ENCODE peak calls at places on chromosomes 7 and 10, in ten cellular contexts. I, N, J, Q, T, R, M, X, O and D are unnamed samples.

GRCh38 chr10:102644066-102644645 is at the start of gene TRIM8:
- DNase-seq in O (peak), I (no peak), T (no peak), M (peak), Q (no peak), R (peak), N (no peak), X (peak), J (peak), D (no peak)

GRCh38 chr7:72316148-72316547 is 96.0 kb downstream of the CALN1 start:
- DNase-seq in R (no peak), N (no peak), I (no peak), O (no peak), M (no peak), Q (no peak), X (no peak), T (no peak), J (no peak), D (no peak)

GRCh38 chr7:134505856-134506255 is 21.5 kb upstream of the AKR1B10 start:
- DNase-seq in X (no peak), M (no peak), O (no peak), I (no peak), Q (no peak), J (no peak), R (no peak), N (no peak), T (no peak), D (no peak)

GRCh38 chr10:52466464-52466863 is 152.4 kb downstream of the DKK1 start:
- DNase-seq in M (no peak), R (no peak), Q (no peak), N (no peak), J (no peak), T (no peak), X (no peak), O (no peak), I (no peak), D (no peak)

GRCh38 chr7:5827755-5828154 is 46.3 kb upstream of the RNF216 start:
- DNase-seq in N (no peak), M (peak), I (no peak), J (peak), X (peak), T (peak), Q (no peak), R (no peak), O (no peak), D (no peak)

GRCh38 chr7:5143935-5144903 is 45.8 kb upstream of the WIPI2 start:
- DNase-seq in O (peak), J (no peak), N (no peak), X (peak), T (peak), R (peak), M (peak), Q (no peak), I (peak), D (no peak)

GRCh38 chr7:96654630-96655188 is 54.9 kb downstream of the SEM1 start:
- DNase-seq in X (no peak), M (peak), N (no peak), Q (no peak), J (no peak), T (no peak), O (no peak), I (no peak), R (no peak), D (no peak)

GRCh38 chr7:78702770-78703169 is 750.7 kb downstream of the MAGI2 start:
- DNase-seq in I (peak), R (no peak), X (no peak), T (no peak), J (no peak), M (no peak), O (no peak), Q (no peak), N (peak), D (no peak)

GRCh38 chr7:90210925-90211324 is 615 bp upstream of the STEAP2 start:
- DNase-seq in I (no peak), Q (no peak), R (no peak), T (no peak), N (no peak), O (no peak), M (peak), J (peak), X (no peak), D (no peak)

GRCh38 chr10:101222683-101223273 is 6.5 kb downstream of the LBX1 start:
- DNase-seq in N (no peak), Q (no peak), X (no peak), O (no peak), T (no peak), R (no peak), J (no peak), M (no peak), I (no peak), D (no peak)

GRCh38 chr10:58806970-58807630 is 294.4 kb downstream of the BICC1 start:
- DNase-seq in R (no peak), I (no peak), X (no peak), O (no peak), T (no peak), N (no peak), M (no peak), Q (no peak), J (no peak), D (no peak)

GRCh38 chr7:138449580-138449979 is 10.5 kb upstream of the TRIM24 start:
- DNase-seq in N (no peak), I (no peak), R (no peak), M (peak), J (no peak), O (no peak), Q (no peak), T (peak), X (peak), D (no peak)

GRCh38 chr10:59708816-59709471 is 706 bp downstream of the SLC16A9 start:
- DNase-seq in I (no peak), T (no peak), O (peak), X (no peak), Q (no peak), J (peak), R (no peak), M (peak), N (no peak), D (peak)

GRCh38 chr7:21986101-21986500 is 40.4 kb upstream of the CDCA7L start:
- DNase-seq in O (no peak), M (no peak), R (no peak), J (no peak), I (no peak), X (no peak), N (no peak), Q (no peak), T (no peak), D (no peak)

GRCh38 chr7:2687881-2688318 is at the start of gene AMZ1:
- DNase-seq in T (no peak), R (no peak), M (no peak), N (no peak), J (no peak), Q (no peak), I (no peak), X (no peak), O (no peak), D (no peak)

GRCh38 chr7:23072043-23072442 is 33.5 kb upstream of the KLHL7 start:
- DNase-seq in I (no peak), M (no peak), N (no peak), X (no peak), J (peak), Q (no peak), O (no peak), R (no peak), T (no peak), D (no peak)

GRCh38 chr7:152137476-152138025 is 112.1 kb downstream of the GALNT11 start:
- DNase-seq in J (no peak), O (no peak), Q (no peak), I (no peak), N (no peak), M (no peak), T (no peak), R (no peak), X (no peak), D (no peak)

GRCh38 chr10:117137031-117137910 is 799 bp downstream of the VAX1 start:
- DNase-seq in X (no peak), M (peak), J (peak), N (no peak), R (no peak), Q (no peak), I (no peak), O (no peak), T (no peak), D (no peak)

GRCh38 chr7:1404881-1405548 is 54.3 kb downstream of the MICALL2 start:
- DNase-seq in M (no peak), N (no peak), O (no peak), I (no peak), T (no peak), Q (no peak), X (no peak), J (no peak), R (no peak), D (no peak)

GRCh38 chr7:1103789-1104513 is 16.0 kb downstream of the GPER1 start:
- DNase-seq in N (no peak), O (no peak), Q (no peak), J (no peak), R (no peak), I (no peak), X (no peak), T (no peak), M (no peak), D (no peak)

GRCh38 chr10:58438340-58438739 is 53.1 kb downstream of the TFAM start:
- DNase-seq in R (no peak), Q (no peak), N (peak), I (peak), O (no peak), J (no peak), T (no peak), X (no peak), M (no peak), D (no peak)

GRCh38 chr7:22137466-22137865 is 191.8 kb upstream of the CDCA7L start:
- DNase-seq in M (no peak), N (no peak), T (no peak), Q (no peak), X (no peak), O (no peak), R (no peak), J (no peak), I (peak), D (no peak)

GRCh38 chr7:20220824-20221547 is 3.8 kb upstream of the MACC1 start:
- DNase-seq in I (peak), Q (no peak), M (no peak), N (peak), X (no peak), O (no peak), J (no peak), R (no peak), T (no peak), D (no peak)

GRCh38 chr10:69051303-69051702 is 36.6 kb upstream of the SRGN start:
- DNase-seq in Q (no peak), J (no peak), M (no peak), T (no peak), R (no peak), X (no peak), N (no peak), O (no peak), I (peak), D (no peak)

DNA sequence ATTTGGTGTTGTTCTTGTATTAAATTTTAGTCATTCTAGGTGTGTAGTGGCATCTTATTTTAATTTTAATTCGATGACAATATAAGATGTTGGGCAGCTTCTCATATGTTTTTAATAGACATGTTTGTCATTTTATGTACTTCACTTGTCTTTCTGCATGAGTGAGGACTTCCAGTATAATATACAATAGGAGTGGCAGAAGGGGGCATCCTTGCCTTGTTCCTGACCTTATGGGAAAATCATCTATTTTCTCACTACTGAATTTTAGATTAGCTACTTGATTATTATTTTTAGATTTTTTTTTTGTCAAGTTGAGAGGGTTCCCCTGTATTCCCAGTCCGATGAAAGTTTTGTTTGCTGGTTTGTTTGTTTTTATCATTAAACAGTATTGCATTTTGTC is 495.2 kb upstream of the GRM3 start:
- DNase-seq in R (no peak), M (no peak), Q (no peak), N (no peak), J (no peak), I (no peak), T (no peak), O (no peak), X (no peak), D (no peak)
- TF ChIP-seq CTCF in R (no peak), M (no peak), Q (no peak), N (no peak), J (no peak), I (no peak), T (no peak), O (no peak), X (no peak), D (no peak)

GRCh38 chr10:14803827-14804226 is 29.1 kb upstream of the FAM107B start:
- DNase-seq in J (no peak), T (no peak), I (no peak), O (no peak), N (no peak), Q (no peak), X (no peak), R (no peak), M (no peak), D (no peak)

GRCh38 chr10:14806318-14806717 is 31.5 kb downstream of the CDNF start:
- DNase-seq in J (no peak), N (no peak), Q (no peak), X (no peak), I (no peak), M (no peak), T (no peak), O (no peak), R (no peak), D (no peak)

GRCh38 chr10:14798631-14799030 is 23.9 kb upstream of the FAM107B start:
- DNase-seq in R (no peak), I (no peak), J (no peak), M (no peak), Q (no peak), T (no peak), X (no peak), O (no peak), N (no peak), D (no peak)

GRCh38 chr10:14800397-14800796 is 25.7 kb upstream of the FAM107B start:
- DNase-seq in O (no peak), R (no peak), X (no peak), N (no peak), T (no peak), J (no peak), Q (no peak), M (no peak), I (no peak), D (no peak)

GRCh38 chr10:14801693-14802092 is 27.0 kb upstream of the FAM107B start:
- DNase-seq in Q (no peak), J (no peak), R (no peak), I (no peak), X (no peak), O (no peak), M (peak), T (no peak), N (no peak), D (no peak)
- TF ChIP-seq CTCF in Q (no peak), J (peak), R (no peak), I (peak), X (no peak), O (no peak), M (no peak), T (no peak), N (no peak), D (no peak)

DNA sequence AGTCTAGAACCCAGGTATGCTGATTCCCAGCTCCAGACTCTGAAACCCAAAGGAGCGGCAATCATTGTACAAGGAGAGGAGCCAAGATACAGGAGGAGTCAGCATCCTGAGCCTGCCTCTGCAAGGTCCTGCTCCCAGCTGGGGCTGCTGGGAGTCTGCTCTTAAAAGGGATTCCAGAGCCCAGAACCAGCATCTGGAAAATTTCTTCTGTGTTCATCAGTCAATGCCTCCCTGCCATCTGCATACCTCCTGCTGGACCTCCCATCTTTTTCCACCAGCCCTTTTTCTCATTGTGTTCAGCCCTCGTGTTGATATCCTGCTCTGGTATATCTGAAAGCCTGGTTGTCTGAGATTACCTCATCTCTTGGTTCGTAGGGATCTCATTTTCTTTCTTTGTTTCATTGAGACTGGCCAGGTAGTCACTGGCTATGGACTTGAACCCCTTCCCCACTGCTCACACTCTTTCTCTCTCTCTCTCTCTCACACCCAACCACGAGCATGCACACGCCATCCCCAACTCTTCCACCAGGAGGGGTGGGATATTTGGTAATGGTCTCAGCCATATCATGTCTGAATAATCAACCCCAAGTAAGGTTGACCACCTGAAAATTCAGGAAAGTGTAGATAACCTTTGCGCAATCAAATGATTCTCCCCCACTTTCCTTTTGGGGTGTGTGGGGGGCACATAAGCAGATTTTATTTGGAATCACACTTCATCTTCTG is 608.8 kb downstream of the LRMDA start:
- DNase-seq in O (no peak), T (no peak), Q (no peak), M (no peak), N (no peak), X (no peak), I (no peak), R (no peak), J (no peak), D (no peak)
- TF ChIP-seq CTCF in O (no peak), T (no peak), Q (no peak), M (no peak), N (no peak), X (no peak), I (peak), R (no peak), J (peak), D (no peak)

GRCh38 chr7:27607210-27607606 is 55.5 kb downstream of the HIBADH start:
- DNase-seq in I (no peak), Q (no peak), M (no peak), O (no peak), R (no peak), T (no peak), J (no peak), N (no peak), X (no peak), D (no peak)

GRCh38 chr7:27606270-27607209 is 56.1 kb downstream of the HIBADH start:
- DNase-seq in N (no peak), J (peak), Q (no peak), R (no peak), M (no peak), X (no peak), T (no peak), O (no peak), I (peak), D (no peak)

GRCh38 chr7:27603813-27604212 is 58.9 kb downstream of the HIBADH start:
- DNase-seq in T (no peak), M (no peak), I (no peak), J (peak), Q (no peak), R (no peak), X (no peak), N (no peak), O (no peak), D (no peak)

GRCh38 chr7:27605283-27605682 is 57.4 kb downstream of the HIBADH start:
- DNase-seq in Q (no peak), N (no peak), T (no peak), J (no peak), I (no peak), M (no peak), X (no peak), O (no peak), R (no peak), D (no peak)

GRCh38 chr7:27605689-27606269 is 56.9 kb downstream of the HIBADH start:
- DNase-seq in O (no peak), X (no peak), M (peak), T (no peak), I (peak), Q (no peak), N (no peak), R (no peak), J (peak), D (no peak)
- TF ChIP-seq CTCF in O (no peak), X (no peak), M (no peak), T (no peak), I (peak), Q (no peak), N (no peak), R (no peak), J (peak), D (peak)

DNA sequence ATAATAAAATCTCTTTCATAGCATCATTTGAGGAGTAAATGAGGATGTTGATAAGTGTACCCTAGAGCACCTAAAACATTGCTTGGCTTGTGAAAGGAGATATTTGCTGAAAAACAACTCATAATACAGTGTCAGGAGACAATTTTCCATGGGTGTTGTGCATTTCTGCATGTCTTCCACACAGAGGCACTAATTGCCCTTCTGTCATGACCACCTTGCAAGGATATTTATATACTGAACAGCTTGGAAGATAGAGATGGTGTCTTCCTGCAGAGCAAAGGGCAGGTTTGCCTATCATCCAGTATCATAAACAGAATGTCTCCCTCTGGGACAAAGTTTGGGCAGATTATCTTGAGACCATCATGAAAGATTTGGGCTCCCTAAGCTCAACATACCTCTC is 495.2 kb upstream of the LRRN3 start:
- DNase-seq in X (no peak), Q (no peak), R (no peak), M (no peak), O (no peak), N (no peak), I (no peak), J (peak), T (no peak), D (no peak)
- TF ChIP-seq CTCF in X (no peak), Q (no peak), R (no peak), M (no peak), O (no peak), N (no peak), I (no peak), J (no peak), T (no peak), D (no peak)

GRCh38 chr10:133306941-133307379 is 1.7 kb downstream of the TUBGCP2 start:
- DNase-seq in O (no peak), R (no peak), Q (no peak), X (no peak), I (no peak), M (no peak), T (no peak), J (no peak), N (no peak), D (no peak)

GRCh38 chr10:133309720-133310398 is 1.1 kb downstream of the ZNF511 start:
- DNase-seq in I (no peak), Q (no peak), M (peak), T (no peak), O (no peak), X (no peak), J (no peak), N (no peak), R (no peak), D (no peak)

GRCh38 chr10:133307776-133308430 is 769 bp downstream of the TUBGCP2 start:
- DNase-seq in I (peak), N (no peak), T (peak), M (peak), R (peak), Q (no peak), O (peak), J (peak), X (peak), D (peak)

GRCh38 chr10:133309111-133309719 is 501 bp downstream of the ZNF511 start:
- DNase-seq in J (peak), I (peak), R (peak), Q (peak), M (peak), X (peak), O (peak), N (no peak), T (peak), D (peak)

DNA sequence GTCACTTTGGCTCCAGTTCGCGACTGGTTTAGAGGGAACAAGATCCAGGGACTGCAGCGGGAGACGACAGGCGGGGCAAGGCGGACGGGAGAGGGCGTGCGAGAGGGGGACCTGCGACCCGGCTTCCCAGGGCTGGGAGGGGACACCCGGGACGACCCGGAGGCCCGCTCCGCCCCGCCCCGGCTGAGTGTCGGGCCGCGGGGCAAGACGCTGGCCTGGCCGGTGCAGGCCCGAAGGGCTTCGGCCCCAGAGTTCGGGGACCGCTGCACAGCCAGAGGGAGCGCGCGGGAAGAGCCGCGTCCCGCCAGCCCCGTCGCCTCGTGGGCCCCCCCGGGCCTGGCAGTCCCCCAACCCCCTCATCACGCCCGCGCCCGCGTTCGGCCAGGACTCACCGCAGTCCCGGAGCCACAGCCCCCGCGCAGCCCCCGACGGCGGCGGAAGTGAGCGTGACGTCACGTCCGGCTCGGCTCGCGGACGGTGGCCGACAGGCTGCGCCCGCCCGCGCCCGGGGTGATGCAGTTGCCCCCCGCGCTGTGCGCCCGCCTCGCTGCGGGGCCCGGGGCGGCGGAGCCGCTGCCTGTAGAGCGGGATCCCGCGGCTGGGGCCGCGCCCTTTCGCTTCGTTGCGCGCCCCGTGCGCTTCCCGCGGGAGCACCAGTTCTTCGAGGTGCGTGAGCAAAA is at the start of the genes TUBGCP2 and ZNF511:
- DNase-seq in X (peak), N (no peak), Q (peak), I (peak), T (peak), O (peak), R (peak), J (peak), M (peak), D (peak)
- TF ChIP-seq CTCF in X (no peak), N (peak), Q (no peak), I (peak), T (no peak), O (no peak), R (no peak), J (peak), M (peak), D (no peak)